ENCODE peak calls at places on chromosomes 2 and 18, in ten cellular contexts. E is effector memory CD8-positive, alpha-beta T cell; J is T-helper 9 cell; C is cardiac muscle cell; D is anterior cingulate cortex; P is GM04504; H is amygdala; O is KBM-7; I is GM13976; F is posterior vena cava. R is an unnamed sample.

GRCh38 chr18:34772887-34773286 is 62.8 kb downstream of the DTNA start:
- DNase-seq in P (no peak), H (no peak), C (no peak), D (no peak), J (no peak), O (peak; percentile 4), E (no peak), I (no peak), F (no peak), R (no peak)

GRCh38 chr2:47488870-47489584 is 86.1 kb downstream of the MSH2 start:
- DNase-seq in H (no peak), E (no peak), C (no peak), J (no peak), F (no peak), I (no peak), O (no peak), D (no peak), P (peak; percentile 60), R (peak; percentile 38)

GRCh38 chr18:49094136-49094535 is 143.4 kb upstream of the SMAD7 start:
- DNase-seq in O (no peak), E (no peak), J (no peak), H (no peak), I (no peak), C (no peak), P (no peak), D (no peak), F (no peak), R (no peak)

GRCh38 chr2:28580078-28580477 is 84.2 kb downstream of the PLB1 start:
- DNase-seq in H (no peak), F (peak; percentile 61), C (no peak), J (no peak), I (no peak), E (no peak), P (no peak), D (no peak), O (no peak), R (no peak)

GRCh38 chr2:207163815-207164747 is 1.7 kb downstream of the KLF7 start:
- DNase-seq in D (peak; percentile 42), O (peak; percentile 29), P (no peak), J (no peak), H (peak; percentile 74), E (no peak), C (peak; percentile 52), F (peak; percentile 88), I (no peak), R (no peak)

GRCh38 chr18:48609820-48610815 is 71.3 kb downstream of the CTIF start:
- DNase-seq in O (no peak), E (no peak), I (no peak), C (no peak), H (no peak), P (no peak), D (no peak), J (no peak), F (no peak), R (no peak)

GRCh38 chr2:42879913-42880737 is 87.7 kb upstream of the HAAO start:
- DNase-seq in H (no peak), J (no peak), I (no peak), O (peak; percentile 59), E (no peak), P (no peak), D (no peak), C (no peak), F (no peak), R (no peak)

GRCh38 chr18:48191494-48191893 is 217.7 kb downstream of the ZBTB7C start:
- DNase-seq in O (no peak), C (peak; percentile 33), J (no peak), H (no peak), F (no peak), E (no peak), D (no peak), P (no peak), I (no peak), R (no peak)

GRCh38 chr18:8958660-8959059 is 143.8 kb upstream of the NDUFV2 start:
- DNase-seq in O (no peak), C (no peak), D (no peak), I (no peak), H (no peak), P (no peak), J (no peak), E (no peak), F (no peak), R (no peak)

GRCh38 chr2:231590614-231591013 is 2.0 kb upstream of the TEX44 start:
- DNase-seq in I (no peak), O (no peak), D (no peak), H (no peak), F (no peak), J (no peak), C (peak; percentile 42), P (no peak), E (no peak), R (no peak)

GRCh38 chr2:55175254-55176093 is 56.6 kb downstream of the CLHC1 start:
- DNase-seq in H (no peak), E (no peak), P (no peak), I (peak; percentile 68), F (no peak), D (no peak), O (peak; percentile 40), J (no peak), C (peak; percentile 50), R (peak; percentile 53)

GRCh38 chr2:62597323-62597722 is 91.3 kb upstream of the TMEM17 start:
- DNase-seq in O (no peak), D (no peak), I (no peak), E (no peak), H (no peak), C (no peak), P (peak; percentile 78), J (no peak), F (no peak), R (no peak)

GRCh38 chr2:95005726-95006125 is 19.8 kb upstream of the MAL start:
- DNase-seq in I (no peak), O (no peak), E (no peak), J (no peak), F (peak; percentile 16), H (no peak), C (no peak), P (no peak), D (no peak), R (no peak)

GRCh38 chr2:212005077-212005671 is 533.4 kb downstream of the ERBB4 start:
- DNase-seq in D (no peak), C (peak; percentile 72), F (no peak), H (no peak), O (peak; percentile 22), J (no peak), I (peak; percentile 12), E (no peak), P (no peak), R (peak; percentile 25)

GRCh38 chr18:61765097-61765496 is 127.7 kb downstream of the RNF152 start:
- DNase-seq in O (no peak), J (no peak), E (no peak), F (no peak), H (no peak), D (no peak), C (peak; percentile 56), P (peak; percentile 13), I (no peak), R (no peak)

R was measured in LoVo.